ENCODE peak calls at places on chromosomes 16 and 17, in ten cellular contexts. P is tibial artery; L is PC-3; V is activated CD4-positive, CD25-positive, alpha-beta regulatory T cell treated with anti-CD3 and anti-CD28 coated beads, Interleukin-2, amount 50 U/mL, for 16 hours; U is NCI-H1930; N is SK-N-SH; W is mesenteric fat pad; Z is sigmoid colon; A is stimulated activated CD4-positive, alpha-beta T cell treated with anti-CD3 and anti-CD28 coated beads, Interleukin-15, amount 100 ng/mL, for 24 hours; D is activated CD8-positive, alpha-beta T cell treated with anti-CD3 and anti-CD28 coated beads for 36 hours. S is an unnamed sample.

GRCh38 chr16:48623304-48624016 is 13.5 kb upstream of the N4BP1 start:
- DNase-seq in P (peak; percentile 91), L (peak; percentile 84), V (peak; percentile 65), U (peak; percentile 20), N (peak; percentile 93), W (peak; percentile 96), Z (peak; percentile 88), A (peak; percentile 84), D (peak; percentile 82), S (peak; percentile 89)

GRCh38 chr16:15650698-15651161 is 685 bp downstream of the NDE1 start:
- DNase-seq in P (peak; percentile 72), L (peak; percentile 21), V (no peak), U (no peak), N (peak; percentile 51), W (no peak), Z (no peak), A (peak; percentile 69), D (peak; percentile 75), S (peak; percentile 75)

GRCh38 chr17:74641949-74642298 is 18.4 kb upstream of the CD300E start:
- DNase-seq in P (no peak), L (no peak), V (no peak), U (no peak), N (no peak), W (no peak), Z (no peak), A (no peak), D (no peak), S (no peak)

GRCh38 chr17:78993241-78993956 is 13.7 kb upstream of the LGALS3BP start:
- DNase-seq in P (peak; percentile 71), L (peak; percentile 68), V (no peak), U (peak; percentile 28), N (peak; percentile 94), W (peak; percentile 87), Z (peak; percentile 67), A (peak; percentile 73), D (peak; percentile 76), S (peak; percentile 68)

GRCh38 chr17:9237661-9238301 is 216.5 kb downstream of the NTN1 start:
- DNase-seq in P (no peak), L (no peak), V (no peak), U (no peak), N (no peak), W (no peak), Z (peak; percentile 64), A (no peak), D (no peak), S (no peak)

GRCh38 chr17:42891539-42892152 is 9.0 kb upstream of the G6PC1 start:
- DNase-seq in P (peak; percentile 81), L (no peak), V (no peak), U (peak; percentile 12), N (no peak), W (no peak), Z (peak; percentile 89), A (no peak), D (no peak), S (no peak)

GRCh38 chr17:28812980-28813377 is 29.6 kb downstream of the FAM222B start:
- DNase-seq in P (no peak), L (no peak), V (no peak), U (no peak), N (peak; percentile 68), W (no peak), Z (no peak), A (no peak), D (no peak), S (no peak)

GRCh38 chr16:30359871-30360170 is 4.7 kb upstream of the CD2BP2 start:
- DNase-seq in P (no peak), L (no peak), V (no peak), U (no peak), N (no peak), W (no peak), Z (peak; percentile 48), A (no peak), D (no peak), S (no peak)

S was measured in activated CD4-positive, alpha-beta memory T cell treated with anti-CD3 and anti-CD28 coated beads for 36 hours.